ENCODE peak calls at places on chromosomes 11 and 22, in five cellular contexts. S is NCI-H460, G is left ventricle myocardium inferior, P is GM19239, Q is right atrium auricular region. O is an unnamed sample.

GRCh38 chr22:28750471-28750881 is 8.6 kb downstream of the HSCB start:
- DNase-seq in S (peak), Q (no peak), P (no peak), G (no peak), O (no peak)

GRCh38 chr22:17077255-17077654 is 7.5 kb upstream of the IL17RA start:
- DNase-seq in G (no peak), Q (no peak), S (no peak), P (no peak), O (no peak)

GRCh38 chr11:93921695-93922468 is 71.5 kb upstream of the VSTM5 start:
- DNase-seq in G (no peak), S (peak), P (peak), Q (no peak), O (no peak)

GRCh38 chr11:9139628-9140357 is 48.4 kb upstream of the SCUBE2 start:
- DNase-seq in G (no peak), Q (no peak), S (no peak), P (no peak), O (no peak)

GRCh38 chr11:113014262-113014661 is 53.0 kb downstream of the NCAM1 start:
- DNase-seq in S (no peak), P (no peak), Q (no peak), G (no peak), O (no peak)

GRCh38 chr11:90294091-90294490 is 71.2 kb upstream of the CHORDC1 start:
- DNase-seq in G (no peak), S (no peak), P (no peak), Q (no peak), O (no peak)

GRCh38 chr22:23053051-23053707 is 17.1 kb upstream of the GNAZ start:
- DNase-seq in P (no peak), S (no peak), G (no peak), Q (peak), O (no peak)

GRCh38 chr11:9092846-9093778 is 1.7 kb upstream of the SCUBE2 start:
- DNase-seq in S (no peak), P (no peak), Q (no peak), G (no peak), O (no peak)

GRCh38 chr11:17399236-17399635 is 10.8 kb upstream of the KCNJ11 start:
- DNase-seq in Q (no peak), G (no peak), S (no peak), P (no peak), O (no peak)

GRCh38 chr22:37546436-37547248 is 13.6 kb upstream of the CDC42EP1 start:
- DNase-seq in G (peak), S (no peak), P (no peak), Q (no peak), O (no peak)

GRCh38 chr11:122105009-122105828 is 10.8 kb downstream of the BLID start:
- DNase-seq in G (no peak), S (no peak), P (no peak), Q (no peak), O (no peak)

GRCh38 chr22:46058591-46059519 is 81.9 kb upstream of the WNT7B start:
- DNase-seq in Q (no peak), P (no peak), S (no peak), G (peak), O (no peak)

GRCh38 chr11:134741453-134742227 is 329.6 kb upstream of the B3GAT1 start:
- DNase-seq in S (no peak), Q (no peak), P (no peak), G (no peak), O (no peak)

GRCh38 chr11:125072210-125072960 is 9.3 kb downstream of the SLC37A2 start:
- DNase-seq in Q (no peak), G (no peak), P (peak), S (no peak), O (no peak)

GRCh38 chr11:47466201-47466600 is 17.3 kb upstream of the RAPSN start:
- DNase-seq in S (no peak), P (no peak), G (no peak), Q (no peak), O (no peak)

GRCh38 chr11:61071880-61072279 is 30.4 kb upstream of the CD5 start:
- DNase-seq in Q (no peak), S (no peak), P (no peak), G (no peak), O (no peak)

GRCh38 chr22:26800858-26801257 is 143.5 kb downstream of the MIAT start:
- DNase-seq in Q (no peak), G (no peak), P (no peak), S (no peak), O (no peak)

GRCh38 chr11:34519595-34520235 is 6.1 kb upstream of the ELF5 start:
- DNase-seq in S (no peak), G (no peak), P (no peak), Q (no peak), O (no peak)

GRCh38 chr11:104320091-104320490 is 156.1 kb upstream of the PDGFD start:
- DNase-seq in G (no peak), S (no peak), Q (no peak), P (no peak), O (no peak)

GRCh38 chr11:76382209-76382608 is 1.1 kb downstream of the GVQW3 start:
- DNase-seq in P (no peak), G (no peak), S (no peak), Q (no peak), O (no peak)

GRCh38 chr11:121236115-121237001 is 56.2 kb upstream of the SC5D start:
- DNase-seq in Q (no peak), P (peak), S (no peak), G (no peak), O (no peak)

GRCh38 chr11:102955624-102956023 is at the start of gene MMP13:
- DNase-seq in G (no peak), Q (no peak), P (no peak), S (no peak), O (no peak)

GRCh38 chr22:34072585-34072984 is 152.3 kb upstream of the LARGE1 start:
- DNase-seq in Q (no peak), G (no peak), P (no peak), S (no peak), O (no peak)

GRCh38 chr11:57618438-57618837 is 21.0 kb downstream of the SERPING1 start:
- DNase-seq in G (no peak), Q (no peak), S (no peak), P (no peak), O (no peak)

GRCh38 chr11:128365044-128365443 is 222.3 kb downstream of the ETS1 start:
- DNase-seq in P (no peak), G (no peak), S (no peak), Q (no peak), O (no peak)

GRCh38 chr11:11787305-11788066 is 54.3 kb upstream of the USP47 start:
- DNase-seq in P (peak), Q (peak), S (peak), G (peak), O (peak)

GRCh38 chr11:29679996-29680395 is 336.8 kb downstream of the KCNA4 start:
- DNase-seq in S (no peak), G (no peak), P (no peak), Q (no peak), O (no peak)

GRCh38 chr22:50056214-50056972 is 1.7 kb downstream of the TTLL8 start:
- DNase-seq in P (no peak), S (no peak), Q (no peak), G (no peak), O (no peak)

GRCh38 chr11:26201411-26201810 is 130.5 kb upstream of the ANO3 start:
- DNase-seq in P (no peak), G (no peak), Q (no peak), S (no peak), O (no peak)

GRCh38 chr11:76226626-76227025 is 20.3 kb upstream of the WNT11 start:
- DNase-seq in S (no peak), Q (no peak), P (no peak), G (no peak), O (no peak)